ENCODE peak calls at places on chromosomes 5 and 9, in nine cellular contexts. E is ovary, Y is suprapubic skin, C is stomach, M is transverse colon, G is tibial nerve, Q is K562, L is A549, X is H1. A is an unnamed sample.
A peak's percentile ranks its signal among the peaks of the same experiment; 100 is the strongest.

GRCh38 chr5:15547440-15547839 is 47.5 kb downstream of the FBXL7 start:
- DNase-seq in E (no peak), Y (no peak), C (no peak), M (no peak), G (no peak), Q (no peak), L (no peak), X (no peak), A (no peak)

GRCh38 chr5:148186248-148187003 is 16.4 kb upstream of the SPINK6 start:
- DNase-seq in E (no peak), Y (no peak), C (no peak), M (no peak), G (no peak), Q (no peak), L (no peak), X (no peak), A (no peak)

GRCh38 chr5:73118331-73119011 is 1.9 kb upstream of the TMEM171 start:
- DNase-seq in E (no peak), Y (no peak), C (peak; percentile 44), M (peak; percentile 74), G (no peak), Q (no peak), L (no peak), X (no peak), A (no peak)

GRCh38 chr9:34362614-34363013 is 14.1 kb downstream of the MYORG start:
- DNase-seq in E (no peak), Y (no peak), C (peak; percentile 10), M (no peak), G (no peak), Q (no peak), L (no peak), X (no peak), A (no peak)

GRCh38 chr5:160926428-160926827 is 74.4 kb upstream of the ATP10B start:
- DNase-seq in E (no peak), Y (no peak), C (peak; percentile 77), M (peak; percentile 83), G (no peak), Q (no peak), L (no peak), X (no peak), A (no peak)

GRCh38 chr5:142248853-142249462 is 75.9 kb downstream of the SPRY4 start:
- DNase-seq in E (no peak), Y (no peak), C (peak; percentile 34), M (peak; percentile 59), G (no peak), Q (peak; percentile 28), L (no peak), X (no peak), A (no peak)

GRCh38 chr5:126178521-126178920 is 244.7 kb upstream of the GRAMD2B start:
- DNase-seq in E (no peak), Y (no peak), C (no peak), M (no peak), G (no peak), Q (no peak), L (no peak), X (no peak), A (no peak)

GRCh38 chr9:684950-685340 is 156.6 kb upstream of the DMRT1 start:
- DNase-seq in E (no peak), Y (no peak), C (no peak), M (no peak), G (no peak), Q (no peak), L (no peak), X (no peak), A (no peak)

GRCh38 chr5:79840085-79840990 is 150.7 kb downstream of the CMYA5 start:
- DNase-seq in E (no peak), Y (peak; percentile 52), C (no peak), M (no peak), G (no peak), Q (no peak), L (no peak), X (peak; percentile 29), A (no peak)

GRCh38 chr5:139475865-139476651 is 5.3 kb downstream of the SMIM33 start:
- DNase-seq in E (no peak), Y (no peak), C (no peak), M (no peak), G (no peak), Q (peak; percentile 7), L (no peak), X (no peak), A (no peak)

GRCh38 chr5:64632251-64632650 is 58.1 kb upstream of the SHISAL2B start:
- DNase-seq in E (no peak), Y (no peak), C (no peak), M (no peak), G (no peak), Q (no peak), L (no peak), X (no peak), A (no peak)

GRCh38 chr5:127684722-127685467 is 18.3 kb upstream of the CCDC192 start:
- DNase-seq in E (no peak), Y (no peak), C (no peak), M (no peak), G (no peak), Q (no peak), L (no peak), X (no peak), A (no peak)

GRCh38 chr5:169547508-169547907 is 36.1 kb upstream of the SPDL1 start:
- DNase-seq in E (no peak), Y (no peak), C (no peak), M (no peak), G (no peak), Q (no peak), L (no peak), X (no peak), A (no peak)

GRCh38 chr5:173672891-173673290 is 56.4 kb upstream of the BOD1 start:
- DNase-seq in E (no peak), Y (peak; percentile 37), C (peak; percentile 20), M (no peak), G (no peak), Q (no peak), L (no peak), X (no peak), A (no peak)

GRCh38 chr9:7862170-7862569 is 62.6 kb upstream of the DMAC1 start:
- DNase-seq in E (no peak), Y (no peak), C (no peak), M (no peak), G (no peak), Q (no peak), L (no peak), X (no peak), A (no peak)

DNA sequence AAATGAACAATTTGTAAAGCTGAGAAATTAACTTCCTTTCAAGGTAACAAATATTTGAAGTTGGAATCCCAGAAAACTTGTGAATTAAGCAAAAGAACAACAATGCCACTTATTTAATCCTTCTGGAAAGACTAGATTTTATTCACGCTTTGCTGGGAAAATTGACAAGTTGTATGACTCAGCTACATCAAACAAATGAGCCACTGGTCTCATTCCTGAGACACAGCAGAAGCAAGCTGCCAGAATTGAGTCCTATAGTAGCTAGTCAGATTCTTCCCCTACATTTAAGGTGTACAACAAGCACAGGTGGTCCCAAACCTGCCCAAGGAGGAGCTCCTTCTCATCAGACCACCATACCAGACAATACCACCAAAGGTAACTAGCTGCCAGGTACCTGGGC is 280.7 kb downstream of the SPOCK1 start:
- DNase-seq in E (no peak), Y (no peak), C (no peak), M (no peak), G (no peak), Q (no peak), L (peak; percentile 16), X (no peak), A (no peak)
- TF ChIP-seq EP300 in E (no peak), Y (no peak), C (no peak), M (no peak), G (no peak), Q (no peak), L (no peak), X (no peak), A (no peak)

GRCh38 chr5:116669261-116670049 is 94.8 kb upstream of the SEMA6A start:
- DNase-seq in E (no peak), Y (no peak), C (no peak), M (no peak), G (no peak), Q (no peak), L (no peak), X (no peak), A (no peak)

GRCh38 chr5:116664988-116665387 is 90.4 kb upstream of the SEMA6A start:
- DNase-seq in E (no peak), Y (no peak), C (no peak), M (no peak), G (no peak), Q (no peak), L (no peak), X (no peak), A (no peak)

GRCh38 chr5:116663081-116663480 is 88.5 kb upstream of the SEMA6A start:
- DNase-seq in E (no peak), Y (no peak), C (no peak), M (no peak), G (no peak), Q (no peak), L (no peak), X (no peak), A (no peak)

GRCh38 chr5:116668361-116668760 is 93.7 kb upstream of the SEMA6A start:
- DNase-seq in E (no peak), Y (no peak), C (no peak), M (no peak), G (no peak), Q (no peak), L (no peak), X (no peak), A (no peak)

GRCh38 chr5:116666901-116667300 is 92.3 kb upstream of the SEMA6A start:
- DNase-seq in E (no peak), Y (no peak), C (no peak), M (no peak), G (no peak), Q (no peak), L (no peak), X (no peak), A (no peak)
- TF ChIP-seq EP300 in E (no peak), Y (no peak), C (no peak), M (no peak), G (no peak), Q (no peak), L (no peak), X (no peak), A (no peak)

DNA sequence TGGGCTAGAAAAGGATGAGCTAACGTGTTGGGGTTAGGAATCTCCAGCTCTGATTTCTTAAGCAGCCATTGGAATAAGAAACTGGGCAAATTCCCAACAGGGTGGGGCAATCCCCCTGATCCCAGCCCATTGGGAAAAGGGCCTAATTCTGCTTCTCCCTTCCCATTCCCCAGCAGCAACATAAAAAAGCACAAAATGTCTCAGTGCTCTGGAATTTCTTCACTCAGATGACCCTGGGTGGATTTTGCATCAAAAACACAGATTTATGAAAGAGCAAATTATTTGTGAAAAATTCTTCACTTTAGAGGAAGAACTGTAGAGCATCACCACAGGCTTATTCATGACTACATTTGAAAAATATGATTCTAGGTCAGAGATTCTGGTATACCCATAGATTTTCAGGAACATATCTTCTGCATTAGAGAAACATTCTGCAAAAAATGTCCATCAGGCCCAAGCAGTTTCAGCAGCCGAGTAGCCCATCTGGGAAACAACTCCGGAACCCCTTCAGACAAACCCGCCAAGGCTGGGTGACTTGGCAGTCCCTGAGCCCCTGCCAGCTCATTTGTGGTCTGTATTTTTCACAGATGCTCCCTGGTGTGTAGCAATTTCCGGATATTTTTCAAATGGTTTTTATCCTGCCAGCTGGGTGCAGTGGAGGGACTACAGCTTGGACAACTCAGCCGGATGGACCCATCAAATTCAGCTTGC is 102.1 kb upstream of the RANBP3L start:
- DNase-seq in E (peak; percentile 68), Y (peak; percentile 78), C (no peak), M (no peak), G (peak; percentile 32), Q (no peak), L (no peak), X (no peak), A (no peak)
- TF ChIP-seq EP300 in E (no peak), Y (no peak), C (no peak), M (no peak), G (peak; percentile 84), Q (no peak), L (no peak), X (no peak), A (no peak)

GRCh38 chr9:127961166-127961490 is 19.7 kb downstream of the EEIG1 start:
- DNase-seq in E (no peak), Y (no peak), C (no peak), M (no peak), G (no peak), Q (no peak), L (no peak), X (no peak), A (no peak)
- TF ChIP-seq EP300 in E (no peak), Y (no peak), C (no peak), M (no peak), G (no peak), Q (no peak), L (no peak), X (no peak), A (no peak)